ENCODE peak calls at places on chromosomes 2 and 18, in eight cellular contexts. One of them, this sample, is unnamed.

GRCh38 chr2:199602271-199602895 is 144.6 kb upstream of the SATB2 start:
- DNase-seq in HFFc6: no peak
- DNase-seq in activated CD8-positive, alpha-beta memory T cell treated with anti-CD3 and anti-CD28 coated beads, Interleukin-2, amount 50 U/mL, for 4 hours: no peak
- DNase-seq in activated CD4-positive, CD25-positive, alpha-beta regulatory T cell: no peak
- DNase-seq in NCI-H774: no peak
- DNase-seq in breast epithelium: no peak
- DNase-seq in T-helper 22 cell: no peak
- DNase-seq in amniotic stem cell: no peak
- DNase-seq in this sample: no peak

GRCh38 chr2:69464575-69464974 is 27.3 kb upstream of the NFU1 start:
- DNase-seq in T-helper 22 cell: no peak
- DNase-seq in breast epithelium: no peak
- DNase-seq in activated CD4-positive, CD25-positive, alpha-beta regulatory T cell: no peak
- DNase-seq in amniotic stem cell: no peak
- DNase-seq in NCI-H774: no peak
- DNase-seq in HFFc6: peak
- DNase-seq in activated CD8-positive, alpha-beta memory T cell treated with anti-CD3 and anti-CD28 coated beads, Interleukin-2, amount 50 U/mL, for 4 hours: no peak
- DNase-seq in this sample: no peak

GRCh38 chr2:239194731-239195317 is 206.0 kb downstream of the HDAC4 start:
- DNase-seq in breast epithelium: peak
- DNase-seq in amniotic stem cell: no peak
- DNase-seq in NCI-H774: no peak
- DNase-seq in activated CD8-positive, alpha-beta memory T cell treated with anti-CD3 and anti-CD28 coated beads, Interleukin-2, amount 50 U/mL, for 4 hours: peak
- DNase-seq in T-helper 22 cell: no peak
- DNase-seq in HFFc6: no peak
- DNase-seq in activated CD4-positive, CD25-positive, alpha-beta regulatory T cell: no peak
- DNase-seq in this sample: no peak

GRCh38 chr18:13369756-13370510 is 151.4 kb downstream of the LDLRAD4 start:
- DNase-seq in HFFc6: no peak
- DNase-seq in activated CD4-positive, CD25-positive, alpha-beta regulatory T cell: no peak
- DNase-seq in amniotic stem cell: no peak
- DNase-seq in T-helper 22 cell: no peak
- DNase-seq in NCI-H774: no peak
- DNase-seq in breast epithelium: no peak
- DNase-seq in activated CD8-positive, alpha-beta memory T cell treated with anti-CD3 and anti-CD28 coated beads, Interleukin-2, amount 50 U/mL, for 4 hours: no peak
- DNase-seq in this sample: no peak

GRCh38 chr2:10837532-10838266 is 25.1 kb upstream of the PDIA6 start:
- DNase-seq in activated CD8-positive, alpha-beta memory T cell treated with anti-CD3 and anti-CD28 coated beads, Interleukin-2, amount 50 U/mL, for 4 hours: no peak
- DNase-seq in amniotic stem cell: no peak
- DNase-seq in NCI-H774: no peak
- DNase-seq in HFFc6: no peak
- DNase-seq in breast epithelium: no peak
- DNase-seq in T-helper 22 cell: no peak
- DNase-seq in activated CD4-positive, CD25-positive, alpha-beta regulatory T cell: no peak
- DNase-seq in this sample: no peak

GRCh38 chr18:21853020-21853419 is 112.4 kb downstream of the MIB1 start:
- DNase-seq in amniotic stem cell: no peak
- DNase-seq in T-helper 22 cell: no peak
- DNase-seq in breast epithelium: no peak
- DNase-seq in NCI-H774: no peak
- DNase-seq in activated CD8-positive, alpha-beta memory T cell treated with anti-CD3 and anti-CD28 coated beads, Interleukin-2, amount 50 U/mL, for 4 hours: no peak
- DNase-seq in HFFc6: no peak
- DNase-seq in activated CD4-positive, CD25-positive, alpha-beta regulatory T cell: no peak
- DNase-seq in this sample: no peak

GRCh38 chr18:55343396-55344073 is 244.5 kb downstream of the TCF4 start:
- DNase-seq in activated CD8-positive, alpha-beta memory T cell treated with anti-CD3 and anti-CD28 coated beads, Interleukin-2, amount 50 U/mL, for 4 hours: no peak
- DNase-seq in amniotic stem cell: no peak
- DNase-seq in T-helper 22 cell: no peak
- DNase-seq in NCI-H774: no peak
- DNase-seq in activated CD4-positive, CD25-positive, alpha-beta regulatory T cell: no peak
- DNase-seq in HFFc6: peak
- DNase-seq in breast epithelium: no peak
- DNase-seq in this sample: no peak

GRCh38 chr2:68489282-68489681 is 21.9 kb downstream of the APLF start:
- DNase-seq in activated CD8-positive, alpha-beta memory T cell treated with anti-CD3 and anti-CD28 coated beads, Interleukin-2, amount 50 U/mL, for 4 hours: no peak
- DNase-seq in NCI-H774: no peak
- DNase-seq in T-helper 22 cell: no peak
- DNase-seq in breast epithelium: no peak
- DNase-seq in amniotic stem cell: no peak
- DNase-seq in HFFc6: no peak
- DNase-seq in activated CD4-positive, CD25-positive, alpha-beta regulatory T cell: no peak
- DNase-seq in this sample: no peak

GRCh38 chr2:159119652-159120257 is 151.3 kb downstream of the TANC1 start:
- DNase-seq in activated CD8-positive, alpha-beta memory T cell treated with anti-CD3 and anti-CD28 coated beads, Interleukin-2, amount 50 U/mL, for 4 hours: no peak
- DNase-seq in breast epithelium: no peak
- DNase-seq in HFFc6: peak
- DNase-seq in NCI-H774: no peak
- DNase-seq in T-helper 22 cell: no peak
- DNase-seq in activated CD4-positive, CD25-positive, alpha-beta regulatory T cell: no peak
- DNase-seq in amniotic stem cell: no peak
- DNase-seq in this sample: no peak

GRCh38 chr2:96156011-96156820 is 11.0 kb upstream of the DUSP2 start:
- DNase-seq in T-helper 22 cell: no peak
- DNase-seq in NCI-H774: no peak
- DNase-seq in amniotic stem cell: no peak
- DNase-seq in activated CD4-positive, CD25-positive, alpha-beta regulatory T cell: no peak
- DNase-seq in breast epithelium: peak
- DNase-seq in HFFc6: no peak
- DNase-seq in activated CD8-positive, alpha-beta memory T cell treated with anti-CD3 and anti-CD28 coated beads, Interleukin-2, amount 50 U/mL, for 4 hours: no peak
- DNase-seq in this sample: no peak

GRCh38 chr2:127695491-127696472 is 5.5 kb upstream of the SFT2D3 start:
- DNase-seq in activated CD8-positive, alpha-beta memory T cell treated with anti-CD3 and anti-CD28 coated beads, Interleukin-2, amount 50 U/mL, for 4 hours: no peak
- DNase-seq in HFFc6: peak
- DNase-seq in NCI-H774: no peak
- DNase-seq in T-helper 22 cell: no peak
- DNase-seq in activated CD4-positive, CD25-positive, alpha-beta regulatory T cell: no peak
- DNase-seq in breast epithelium: no peak
- DNase-seq in amniotic stem cell: peak
- DNase-seq in this sample: no peak

GRCh38 chr2:118309201-118310015 is 221.1 kb downstream of the INSIG2 start:
- DNase-seq in HFFc6: no peak
- DNase-seq in activated CD8-positive, alpha-beta memory T cell treated with anti-CD3 and anti-CD28 coated beads, Interleukin-2, amount 50 U/mL, for 4 hours: no peak
- DNase-seq in breast epithelium: no peak
- DNase-seq in T-helper 22 cell: no peak
- DNase-seq in amniotic stem cell: no peak
- DNase-seq in activated CD4-positive, CD25-positive, alpha-beta regulatory T cell: no peak
- DNase-seq in NCI-H774: no peak
- DNase-seq in this sample: no peak

GRCh38 chr2:72573232-72573631 is 252.6 kb downstream of the EXOC6B start:
- DNase-seq in NCI-H774: no peak
- DNase-seq in HFFc6: peak
- DNase-seq in breast epithelium: no peak
- DNase-seq in activated CD8-positive, alpha-beta memory T cell treated with anti-CD3 and anti-CD28 coated beads, Interleukin-2, amount 50 U/mL, for 4 hours: no peak
- DNase-seq in activated CD4-positive, CD25-positive, alpha-beta regulatory T cell: no peak
- DNase-seq in amniotic stem cell: no peak
- DNase-seq in T-helper 22 cell: no peak
- DNase-seq in this sample: no peak

GRCh38 chr2:230893338-230893737 is 28.6 kb downstream of the ITM2C start:
- DNase-seq in breast epithelium: peak
- DNase-seq in T-helper 22 cell: no peak
- DNase-seq in amniotic stem cell: no peak
- DNase-seq in HFFc6: no peak
- DNase-seq in NCI-H774: no peak
- DNase-seq in activated CD8-positive, alpha-beta memory T cell treated with anti-CD3 and anti-CD28 coated beads, Interleukin-2, amount 50 U/mL, for 4 hours: peak
- DNase-seq in activated CD4-positive, CD25-positive, alpha-beta regulatory T cell: no peak
- DNase-seq in this sample: no peak

GRCh38 chr2:233445152-233445830 is 91.0 kb downstream of the DGKD start:
- DNase-seq in HFFc6: no peak
- DNase-seq in T-helper 22 cell: no peak
- DNase-seq in amniotic stem cell: no peak
- DNase-seq in breast epithelium: no peak
- DNase-seq in NCI-H774: no peak
- DNase-seq in activated CD8-positive, alpha-beta memory T cell treated with anti-CD3 and anti-CD28 coated beads, Interleukin-2, amount 50 U/mL, for 4 hours: no peak
- DNase-seq in activated CD4-positive, CD25-positive, alpha-beta regulatory T cell: no peak
- DNase-seq in this sample: no peak

GRCh38 chr2:213932-214693 is 49.7 kb downstream of the SH3YL1 start:
- DNase-seq in T-helper 22 cell: no peak
- DNase-seq in HFFc6: no peak
- DNase-seq in activated CD8-positive, alpha-beta memory T cell treated with anti-CD3 and anti-CD28 coated beads, Interleukin-2, amount 50 U/mL, for 4 hours: no peak
- DNase-seq in amniotic stem cell: no peak
- DNase-seq in activated CD4-positive, CD25-positive, alpha-beta regulatory T cell: no peak
- DNase-seq in NCI-H774: no peak
- DNase-seq in breast epithelium: no peak
- DNase-seq in this sample: no peak

GRCh38 chr2:219445220-219445631 is 10.6 kb downstream of the SPEG start:
- DNase-seq in activated CD8-positive, alpha-beta memory T cell treated with anti-CD3 and anti-CD28 coated beads, Interleukin-2, amount 50 U/mL, for 4 hours: no peak
- DNase-seq in NCI-H774: no peak
- DNase-seq in T-helper 22 cell: no peak
- DNase-seq in breast epithelium: no peak
- DNase-seq in HFFc6: no peak
- DNase-seq in amniotic stem cell: no peak
- DNase-seq in activated CD4-positive, CD25-positive, alpha-beta regulatory T cell: no peak
- DNase-seq in this sample: no peak

This sample was measured in GM04504.